ENCODE peak calls at places on chromosomes 6 and 20, in five cellular contexts. One of them, this sample, is unnamed.

GRCh38 chr6:116314218-116314617 is 34.5 kb upstream of the TSPYL1 start:
- DNase-seq in GM12865: no peak
- DNase-seq in HCT116: no peak
- DNase-seq in stomach: no peak
- DNase-seq in prostate gland: no peak
- DNase-seq in this sample: no peak

GRCh38 chr6:23301546-23301945 is 732.2 kb downstream of the HDGFL1 start:
- DNase-seq in GM12865: no peak
- DNase-seq in HCT116: no peak
- DNase-seq in stomach: no peak
- DNase-seq in prostate gland: no peak
- DNase-seq in this sample: no peak

GRCh38 chr6:7727951-7728854 is 2.3 kb downstream of the BMP6 start:
- DNase-seq in GM12865: peak
- DNase-seq in HCT116: no peak
- DNase-seq in stomach: no peak
- DNase-seq in prostate gland: no peak
- DNase-seq in this sample: peak

GRCh38 chr6:56842602-56843475 is 112.1 kb upstream of the BEND6 start:
- DNase-seq in GM12865: peak
- DNase-seq in HCT116: no peak
- DNase-seq in stomach: no peak
- DNase-seq in prostate gland: no peak
- DNase-seq in this sample: no peak

GRCh38 chr6:1525364-1526038 is 84.2 kb upstream of the FOXC1 start:
- DNase-seq in GM12865: no peak
- DNase-seq in HCT116: no peak
- DNase-seq in stomach: no peak
- DNase-seq in prostate gland: no peak
- DNase-seq in this sample: no peak

GRCh38 chr20:14510341-14510740 is 172.9 kb upstream of the FLRT3 start:
- DNase-seq in GM12865: no peak
- DNase-seq in HCT116: no peak
- DNase-seq in stomach: no peak
- DNase-seq in prostate gland: no peak
- DNase-seq in this sample: no peak

GRCh38 chr6:108157234-108157971 is 8.4 kb upstream of the NR2E1 start:
- DNase-seq in GM12865: no peak
- DNase-seq in HCT116: no peak
- DNase-seq in stomach: no peak
- DNase-seq in prostate gland: no peak
- DNase-seq in this sample: no peak

GRCh38 chr20:25863536-25864325 is 167.1 kb upstream of the ZNF337 start:
- DNase-seq in GM12865: no peak
- DNase-seq in HCT116: no peak
- DNase-seq in stomach: no peak
- DNase-seq in prostate gland: no peak
- DNase-seq in this sample: no peak

GRCh38 chr20:40908311-40908710 is 120.3 kb upstream of the TOP1 start:
- DNase-seq in GM12865: no peak
- DNase-seq in HCT116: no peak
- DNase-seq in stomach: no peak
- DNase-seq in prostate gland: no peak
- DNase-seq in this sample: no peak

GRCh38 chr6:21033575-21034026 is 499.3 kb downstream of the CDKAL1 start:
- DNase-seq in GM12865: no peak
- DNase-seq in HCT116: no peak
- DNase-seq in stomach: no peak
- DNase-seq in prostate gland: peak
- DNase-seq in this sample: no peak

DNA sequence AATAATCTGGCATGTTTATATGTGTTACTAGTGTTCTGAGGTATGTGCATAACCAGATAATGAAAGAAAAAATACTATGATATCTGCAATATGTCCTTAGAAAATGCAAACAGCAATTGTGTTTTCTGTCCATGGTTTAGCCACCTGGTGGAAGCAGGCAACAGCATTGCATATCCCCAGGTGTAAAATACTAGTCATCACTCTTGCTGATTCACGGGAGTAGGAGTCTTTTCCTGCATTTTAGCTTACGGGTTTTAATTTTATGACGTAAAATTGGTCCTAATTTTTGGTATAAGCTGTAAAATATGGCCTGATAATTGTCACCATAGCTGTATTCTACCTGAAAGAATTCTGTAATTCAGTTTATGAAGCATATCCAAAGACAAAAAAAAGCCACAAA is 2.5 kb downstream of the RNF182 start:
- DNase-seq in GM12865: no peak
- DNase-seq in HCT116: no peak
- DNase-seq in stomach: no peak
- DNase-seq in prostate gland: no peak
- DNase-seq in this sample: no peak
- TF ChIP-seq CTCF in GM12865: no peak
- TF ChIP-seq CTCF in HCT116: peak
- TF ChIP-seq CTCF in stomach: no peak
- TF ChIP-seq CTCF in prostate gland: no peak
- TF ChIP-seq CTCF in this sample: no peak

GRCh38 chr6:353642-354614 is 37.6 kb upstream of the IRF4 start:
- DNase-seq in GM12865: no peak
- DNase-seq in HCT116: no peak
- DNase-seq in stomach: peak
- DNase-seq in prostate gland: no peak
- DNase-seq in this sample: no peak

GRCh38 chr6:356828-357251 is 34.7 kb upstream of the IRF4 start:
- DNase-seq in GM12865: peak
- DNase-seq in HCT116: no peak
- DNase-seq in stomach: no peak
- DNase-seq in prostate gland: no peak
- DNase-seq in this sample: no peak

GRCh38 chr6:354631-355280 is 36.8 kb upstream of the IRF4 start:
- DNase-seq in GM12865: no peak
- DNase-seq in HCT116: no peak
- DNase-seq in stomach: no peak
- DNase-seq in prostate gland: no peak
- DNase-seq in this sample: no peak

GRCh38 chr6:355809-356208 is 35.7 kb upstream of the IRF4 start:
- DNase-seq in GM12865: peak
- DNase-seq in HCT116: no peak
- DNase-seq in stomach: no peak
- DNase-seq in prostate gland: no peak
- DNase-seq in this sample: no peak

GRCh38 chr6:355373-355772 is 36.2 kb upstream of the IRF4 start:
- DNase-seq in GM12865: no peak
- DNase-seq in HCT116: no peak
- DNase-seq in stomach: no peak
- DNase-seq in prostate gland: no peak
- DNase-seq in this sample: no peak
- H3K4me3 ChIP-seq in GM12865: no peak
- H3K4me3 ChIP-seq in HCT116: no peak
- H3K4me3 ChIP-seq in stomach: no peak
- H3K4me3 ChIP-seq in prostate gland: no peak
- H3K4me3 ChIP-seq in this sample: no peak

DNA sequence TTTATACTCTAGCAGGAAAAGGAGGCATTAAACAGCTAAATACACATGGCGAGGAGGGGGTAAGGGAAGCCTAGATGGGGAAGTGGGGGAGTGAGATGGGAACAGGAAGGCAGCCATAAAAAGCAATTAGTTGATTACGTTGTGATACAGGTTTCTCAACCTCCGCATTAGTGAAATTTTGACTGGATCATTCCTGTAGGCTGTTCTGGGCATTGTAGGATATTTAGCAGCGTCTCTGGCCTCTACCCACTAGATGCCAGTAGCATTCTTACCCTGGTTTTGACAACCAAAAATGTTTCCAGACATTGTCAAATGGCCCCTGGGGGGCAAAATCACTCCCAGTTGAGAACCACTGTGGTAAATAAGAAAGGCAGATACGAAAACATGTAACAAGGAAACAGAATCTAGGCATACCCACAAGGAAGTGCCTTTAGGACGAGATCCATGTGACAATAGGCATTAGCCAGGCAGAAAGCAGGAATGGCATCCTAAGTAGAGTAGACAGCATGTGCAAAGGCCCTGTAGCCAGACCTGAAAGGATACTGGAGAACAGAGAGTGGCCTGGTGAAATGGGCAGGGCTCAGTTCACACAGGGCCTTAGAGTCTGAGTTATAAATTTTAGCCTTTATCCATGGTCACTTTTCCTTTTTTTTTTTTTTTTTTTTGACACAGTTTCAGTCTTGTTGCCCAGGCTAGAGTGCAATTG is 25.8 kb upstream of the PTPN1 start:
- DNase-seq in GM12865: no peak
- DNase-seq in HCT116: no peak
- DNase-seq in stomach: no peak
- DNase-seq in prostate gland: no peak
- DNase-seq in this sample: no peak
- TF ChIP-seq CTCF in GM12865: peak
- TF ChIP-seq CTCF in HCT116: no peak
- TF ChIP-seq CTCF in stomach: no peak
- TF ChIP-seq CTCF in prostate gland: no peak
- TF ChIP-seq CTCF in this sample: no peak

DNA sequence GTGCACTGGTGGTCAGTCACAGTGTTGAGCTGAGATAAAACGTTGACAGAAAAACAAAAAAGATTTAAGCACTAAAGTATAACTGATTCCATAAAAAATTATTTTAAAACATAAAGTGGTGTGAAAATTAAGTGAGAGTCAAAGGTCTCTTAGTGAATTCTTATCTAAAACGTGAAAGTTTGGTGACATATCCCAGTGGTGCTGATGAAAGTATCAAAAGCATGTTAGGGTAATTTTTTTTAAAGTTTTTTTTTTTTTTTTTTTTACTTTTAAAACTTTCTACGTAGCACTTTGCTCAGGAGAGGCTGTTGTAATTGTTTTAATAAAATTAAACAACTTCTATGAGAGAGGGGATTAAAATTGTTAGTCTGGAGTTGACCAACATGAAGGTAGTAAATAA is 65.6 kb upstream of the TMEM30A start:
- DNase-seq in GM12865: no peak
- DNase-seq in HCT116: no peak
- DNase-seq in stomach: no peak
- DNase-seq in prostate gland: no peak
- DNase-seq in this sample: no peak
- H3K4me3 ChIP-seq in GM12865: no peak
- H3K4me3 ChIP-seq in HCT116: no peak
- H3K4me3 ChIP-seq in stomach: peak
- H3K4me3 ChIP-seq in prostate gland: no peak
- H3K4me3 ChIP-seq in this sample: no peak

GRCh38 chr20:49519777-49520359 is 37.4 kb upstream of the KCNB1 start:
- DNase-seq in GM12865: no peak
- DNase-seq in HCT116: no peak
- DNase-seq in stomach: no peak
- DNase-seq in prostate gland: no peak
- DNase-seq in this sample: no peak
- TF ChIP-seq CTCF in GM12865: no peak
- TF ChIP-seq CTCF in HCT116: peak
- TF ChIP-seq CTCF in stomach: no peak
- TF ChIP-seq CTCF in prostate gland: no peak
- TF ChIP-seq CTCF in this sample: no peak

GRCh38 chr20:53382263-53382844 is 211.3 kb downstream of the ZNF217 start:
- DNase-seq in GM12865: no peak
- DNase-seq in HCT116: no peak
- DNase-seq in stomach: no peak
- DNase-seq in prostate gland: no peak
- DNase-seq in this sample: no peak

GRCh38 chr20:53381568-53382262 is 211.9 kb downstream of the ZNF217 start:
- DNase-seq in GM12865: no peak
- DNase-seq in HCT116: no peak
- DNase-seq in stomach: no peak
- DNase-seq in prostate gland: no peak
- DNase-seq in this sample: no peak

GRCh38 chr20:53386186-53386681 is 207.4 kb downstream of the ZNF217 start:
- DNase-seq in GM12865: no peak
- DNase-seq in HCT116: no peak
- DNase-seq in stomach: no peak
- DNase-seq in prostate gland: no peak
- DNase-seq in this sample: no peak

GRCh38 chr20:53387983-53388675 is 205.5 kb downstream of the ZNF217 start:
- DNase-seq in GM12865: no peak
- DNase-seq in HCT116: no peak
- DNase-seq in stomach: no peak
- DNase-seq in prostate gland: no peak
- DNase-seq in this sample: no peak

GRCh38 chr20:53384392-53384791 is 209.2 kb downstream of the ZNF217 start:
- DNase-seq in GM12865: no peak
- DNase-seq in HCT116: no peak
- DNase-seq in stomach: no peak
- DNase-seq in prostate gland: no peak
- DNase-seq in this sample: no peak
- H3K4me3 ChIP-seq in GM12865: no peak
- H3K4me3 ChIP-seq in HCT116: no peak
- H3K4me3 ChIP-seq in stomach: no peak
- H3K4me3 ChIP-seq in prostate gland: no peak
- H3K4me3 ChIP-seq in this sample: no peak

DNA sequence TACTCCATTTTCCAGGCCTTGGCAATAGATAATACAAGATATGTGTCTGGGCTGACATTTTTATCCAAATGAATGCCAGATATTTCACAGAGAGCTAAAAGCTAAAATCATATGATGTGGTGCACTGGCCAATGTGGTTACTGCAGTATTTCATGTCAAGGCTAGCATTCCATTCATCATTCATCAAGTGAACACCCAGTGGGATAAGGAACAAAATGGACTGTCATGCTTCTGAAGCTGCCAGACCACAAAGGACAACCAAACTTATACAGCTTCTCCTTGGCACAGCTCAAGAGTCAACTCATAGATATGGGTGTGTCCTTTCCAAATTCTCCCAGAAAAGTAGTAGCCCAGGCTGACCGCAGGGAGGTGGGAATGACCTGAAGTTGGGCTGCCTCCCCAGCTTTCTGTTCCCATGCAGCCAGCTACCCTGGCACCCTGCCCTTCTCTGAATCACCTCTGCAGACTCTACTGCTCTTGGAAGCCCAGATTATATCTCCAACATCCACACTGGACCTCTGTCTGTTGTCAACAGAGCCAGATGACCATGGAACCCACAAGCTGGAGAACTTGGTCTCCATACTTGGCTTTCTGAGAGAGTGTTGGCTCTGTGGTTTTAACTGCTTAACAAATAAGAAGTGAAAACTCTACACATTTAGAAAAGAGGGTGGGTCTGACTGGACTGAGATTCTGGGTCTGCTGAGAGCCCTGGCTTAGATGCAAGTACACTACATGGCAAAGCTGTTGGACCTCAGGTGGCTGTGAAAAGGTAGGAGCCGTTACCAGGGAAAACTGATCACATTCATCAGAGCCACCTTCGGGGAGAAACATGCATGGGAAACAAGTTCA is 122.8 kb downstream of the ALDH8A1 start:
- DNase-seq in GM12865: peak
- DNase-seq in HCT116: no peak
- DNase-seq in stomach: peak
- DNase-seq in prostate gland: peak
- DNase-seq in this sample: peak
- TF ChIP-seq CTCF in GM12865: no peak
- TF ChIP-seq CTCF in HCT116: no peak
- TF ChIP-seq CTCF in stomach: no peak
- TF ChIP-seq CTCF in prostate gland: no peak
- TF ChIP-seq CTCF in this sample: no peak

This sample was measured in body of pancreas.